ENCODE peak calls at places on chromosomes 5 and 9, in eight cellular contexts. One of them, this sample, is unnamed.
A peak's percentile ranks its signal among the peaks of the same experiment; 100 is the strongest.

GRCh38 chr9:121246821-121247511 is 21.0 kb upstream of the GSN start:
- DNase-seq in smooth muscle cell of the brain vasculature: peak; percentile 77
- DNase-seq in stimulated activated CD8-positive, alpha-beta memory T cell treated with anti-CD3 and anti-CD28 coated beads, Interleukin-2, amount 100 ng/mL, for 48 hours: no peak
- DNase-seq in GM10248: no peak
- DNase-seq in WTC11: no peak
- DNase-seq in EL: peak; percentile 89
- DNase-seq in GM23248: peak; percentile 95
- DNase-seq in osteocyte: no peak
- DNase-seq in this sample: no peak

GRCh38 chr9:18636781-18637180 is 162.8 kb downstream of the ADAMTSL1 start:
- DNase-seq in smooth muscle cell of the brain vasculature: no peak
- DNase-seq in EL: no peak
- DNase-seq in stimulated activated CD8-positive, alpha-beta memory T cell treated with anti-CD3 and anti-CD28 coated beads, Interleukin-2, amount 100 ng/mL, for 48 hours: no peak
- DNase-seq in GM23248: no peak
- DNase-seq in GM10248: no peak
- DNase-seq in WTC11: no peak
- DNase-seq in osteocyte: no peak
- DNase-seq in this sample: no peak

GRCh38 chr5:158753354-158753753 is 346.4 kb downstream of the EBF1 start:
- DNase-seq in GM10248: no peak
- DNase-seq in EL: no peak
- DNase-seq in WTC11: no peak
- DNase-seq in GM23248: no peak
- DNase-seq in smooth muscle cell of the brain vasculature: no peak
- DNase-seq in stimulated activated CD8-positive, alpha-beta memory T cell treated with anti-CD3 and anti-CD28 coated beads, Interleukin-2, amount 100 ng/mL, for 48 hours: no peak
- DNase-seq in osteocyte: no peak
- DNase-seq in this sample: no peak

GRCh38 chr9:122949696-122950095 is 8.9 kb downstream of the RABGAP1 start:
- DNase-seq in EL: no peak
- DNase-seq in stimulated activated CD8-positive, alpha-beta memory T cell treated with anti-CD3 and anti-CD28 coated beads, Interleukin-2, amount 100 ng/mL, for 48 hours: no peak
- DNase-seq in WTC11: no peak
- DNase-seq in smooth muscle cell of the brain vasculature: no peak
- DNase-seq in GM23248: no peak
- DNase-seq in GM10248: no peak
- DNase-seq in osteocyte: no peak
- DNase-seq in this sample: no peak

GRCh38 chr5:181028032-181028819 is 11.8 kb upstream of the BTNL9 start:
- DNase-seq in EL: no peak
- DNase-seq in stimulated activated CD8-positive, alpha-beta memory T cell treated with anti-CD3 and anti-CD28 coated beads, Interleukin-2, amount 100 ng/mL, for 48 hours: no peak
- DNase-seq in GM23248: no peak
- DNase-seq in osteocyte: peak; percentile 65
- DNase-seq in WTC11: peak; percentile 74
- DNase-seq in smooth muscle cell of the brain vasculature: no peak
- DNase-seq in GM10248: no peak
- DNase-seq in this sample: no peak

GRCh38 chr5:142720561-142721275 is 34.8 kb upstream of the FGF1 start:
- DNase-seq in GM10248: no peak
- DNase-seq in WTC11: no peak
- DNase-seq in osteocyte: no peak
- DNase-seq in stimulated activated CD8-positive, alpha-beta memory T cell treated with anti-CD3 and anti-CD28 coated beads, Interleukin-2, amount 100 ng/mL, for 48 hours: no peak
- DNase-seq in EL: no peak
- DNase-seq in smooth muscle cell of the brain vasculature: no peak
- DNase-seq in GM23248: no peak
- DNase-seq in this sample: peak; percentile 100

GRCh38 chr9:33273972-33274328 is 9.1 kb downstream of the CHMP5 start:
- DNase-seq in stimulated activated CD8-positive, alpha-beta memory T cell treated with anti-CD3 and anti-CD28 coated beads, Interleukin-2, amount 100 ng/mL, for 48 hours: no peak
- DNase-seq in GM10248: no peak
- DNase-seq in smooth muscle cell of the brain vasculature: no peak
- DNase-seq in WTC11: no peak
- DNase-seq in osteocyte: peak; percentile 23
- DNase-seq in EL: peak; percentile 16
- DNase-seq in GM23248: peak; percentile 23
- DNase-seq in this sample: no peak

GRCh38 chr9:34550681-34551270 is 28.0 kb upstream of the ENHO start:
- DNase-seq in smooth muscle cell of the brain vasculature: no peak
- DNase-seq in EL: no peak
- DNase-seq in GM10248: no peak
- DNase-seq in GM23248: no peak
- DNase-seq in WTC11: no peak
- DNase-seq in stimulated activated CD8-positive, alpha-beta memory T cell treated with anti-CD3 and anti-CD28 coated beads, Interleukin-2, amount 100 ng/mL, for 48 hours: no peak
- DNase-seq in osteocyte: no peak
- DNase-seq in this sample: no peak

GRCh38 chr9:113673726-113674125 is 202.4 kb upstream of the ZNF618 start:
- DNase-seq in EL: no peak
- DNase-seq in GM23248: peak; percentile 48
- DNase-seq in osteocyte: no peak
- DNase-seq in WTC11: no peak
- DNase-seq in smooth muscle cell of the brain vasculature: no peak
- DNase-seq in GM10248: no peak
- DNase-seq in stimulated activated CD8-positive, alpha-beta memory T cell treated with anti-CD3 and anti-CD28 coated beads, Interleukin-2, amount 100 ng/mL, for 48 hours: no peak
- DNase-seq in this sample: peak; percentile 91

GRCh38 chr5:96729156-96729555 is 67.0 kb downstream of the CAST start:
- DNase-seq in WTC11: no peak
- DNase-seq in EL: no peak
- DNase-seq in stimulated activated CD8-positive, alpha-beta memory T cell treated with anti-CD3 and anti-CD28 coated beads, Interleukin-2, amount 100 ng/mL, for 48 hours: no peak
- DNase-seq in GM23248: peak; percentile 37
- DNase-seq in smooth muscle cell of the brain vasculature: no peak
- DNase-seq in GM10248: no peak
- DNase-seq in osteocyte: no peak
- DNase-seq in this sample: no peak

GRCh38 chr9:69719368-69719767 is 40.4 kb downstream of the PTAR1 start:
- DNase-seq in WTC11: no peak
- DNase-seq in stimulated activated CD8-positive, alpha-beta memory T cell treated with anti-CD3 and anti-CD28 coated beads, Interleukin-2, amount 100 ng/mL, for 48 hours: no peak
- DNase-seq in GM10248: no peak
- DNase-seq in osteocyte: no peak
- DNase-seq in EL: no peak
- DNase-seq in smooth muscle cell of the brain vasculature: no peak
- DNase-seq in GM23248: no peak
- DNase-seq in this sample: no peak

GRCh38 chr5:485943-486491 is 38.2 kb downstream of the SLC9A3 start:
- DNase-seq in stimulated activated CD8-positive, alpha-beta memory T cell treated with anti-CD3 and anti-CD28 coated beads, Interleukin-2, amount 100 ng/mL, for 48 hours: no peak
- DNase-seq in smooth muscle cell of the brain vasculature: no peak
- DNase-seq in EL: no peak
- DNase-seq in GM23248: peak; percentile 28
- DNase-seq in WTC11: no peak
- DNase-seq in osteocyte: no peak
- DNase-seq in GM10248: no peak
- DNase-seq in this sample: no peak

GRCh38 chr9:20271107-20271506 is 351.2 kb downstream of the MLLT3 start:
- DNase-seq in stimulated activated CD8-positive, alpha-beta memory T cell treated with anti-CD3 and anti-CD28 coated beads, Interleukin-2, amount 100 ng/mL, for 48 hours: no peak
- DNase-seq in WTC11: no peak
- DNase-seq in EL: peak; percentile 4
- DNase-seq in smooth muscle cell of the brain vasculature: no peak
- DNase-seq in osteocyte: no peak
- DNase-seq in GM10248: no peak
- DNase-seq in GM23248: peak; percentile 4
- DNase-seq in this sample: no peak

GRCh38 chr9:4137234-4137633 is 162.6 kb downstream of the GLIS3 start:
- DNase-seq in osteocyte: no peak
- DNase-seq in GM23248: peak; percentile 90
- DNase-seq in EL: peak; percentile 99
- DNase-seq in stimulated activated CD8-positive, alpha-beta memory T cell treated with anti-CD3 and anti-CD28 coated beads, Interleukin-2, amount 100 ng/mL, for 48 hours: no peak
- DNase-seq in GM10248: no peak
- DNase-seq in smooth muscle cell of the brain vasculature: peak; percentile 39
- DNase-seq in WTC11: no peak
- DNase-seq in this sample: peak; percentile 96

GRCh38 chr5:1133108-1133507 is 21.2 kb upstream of the SLC12A7 start:
- DNase-seq in EL: no peak
- DNase-seq in stimulated activated CD8-positive, alpha-beta memory T cell treated with anti-CD3 and anti-CD28 coated beads, Interleukin-2, amount 100 ng/mL, for 48 hours: no peak
- DNase-seq in GM23248: no peak
- DNase-seq in GM10248: no peak
- DNase-seq in smooth muscle cell of the brain vasculature: no peak
- DNase-seq in osteocyte: no peak
- DNase-seq in WTC11: no peak
- DNase-seq in this sample: no peak

GRCh38 chr9:89536145-89536574 is 38.2 kb upstream of the SEMA4D start:
- DNase-seq in osteocyte: no peak
- DNase-seq in smooth muscle cell of the brain vasculature: no peak
- DNase-seq in GM23248: no peak
- DNase-seq in EL: no peak
- DNase-seq in GM10248: peak; percentile 53
- DNase-seq in WTC11: no peak
- DNase-seq in stimulated activated CD8-positive, alpha-beta memory T cell treated with anti-CD3 and anti-CD28 coated beads, Interleukin-2, amount 100 ng/mL, for 48 hours: no peak
- DNase-seq in this sample: no peak

GRCh38 chr9:86767373-86767772 is 179.9 kb downstream of the GAS1 start:
- DNase-seq in stimulated activated CD8-positive, alpha-beta memory T cell treated with anti-CD3 and anti-CD28 coated beads, Interleukin-2, amount 100 ng/mL, for 48 hours: no peak
- DNase-seq in WTC11: no peak
- DNase-seq in GM10248: no peak
- DNase-seq in osteocyte: no peak
- DNase-seq in EL: no peak
- DNase-seq in GM23248: no peak
- DNase-seq in smooth muscle cell of the brain vasculature: no peak
- DNase-seq in this sample: no peak

GRCh38 chr5:151107738-151108520 is 27.1 kb upstream of the TNIP1 start:
- DNase-seq in WTC11: no peak
- DNase-seq in stimulated activated CD8-positive, alpha-beta memory T cell treated with anti-CD3 and anti-CD28 coated beads, Interleukin-2, amount 100 ng/mL, for 48 hours: no peak
- DNase-seq in smooth muscle cell of the brain vasculature: no peak
- DNase-seq in GM10248: no peak
- DNase-seq in EL: peak; percentile 22
- DNase-seq in GM23248: peak; percentile 71
- DNase-seq in osteocyte: no peak
- DNase-seq in this sample: no peak

GRCh38 chr9:113222482-113222841 is 1.1 kb downstream of the SLC31A1 start:
- DNase-seq in smooth muscle cell of the brain vasculature: no peak
- DNase-seq in GM23248: peak; percentile 74
- DNase-seq in osteocyte: no peak
- DNase-seq in GM10248: no peak
- DNase-seq in WTC11: no peak
- DNase-seq in EL: peak; percentile 25
- DNase-seq in stimulated activated CD8-positive, alpha-beta memory T cell treated with anti-CD3 and anti-CD28 coated beads, Interleukin-2, amount 100 ng/mL, for 48 hours: no peak
- DNase-seq in this sample: no peak

GRCh38 chr9:131738293-131738692 is 1.6 kb downstream of the RAPGEF1 start:
- DNase-seq in osteocyte: no peak
- DNase-seq in WTC11: no peak
- DNase-seq in smooth muscle cell of the brain vasculature: no peak
- DNase-seq in GM10248: no peak
- DNase-seq in EL: no peak
- DNase-seq in GM23248: no peak
- DNase-seq in stimulated activated CD8-positive, alpha-beta memory T cell treated with anti-CD3 and anti-CD28 coated beads, Interleukin-2, amount 100 ng/mL, for 48 hours: no peak
- DNase-seq in this sample: no peak

GRCh38 chr9:4306066-4306787 is 6.4 kb upstream of the GLIS3 start:
- DNase-seq in WTC11: no peak
- DNase-seq in osteocyte: no peak
- DNase-seq in GM23248: peak; percentile 90
- DNase-seq in GM10248: no peak
- DNase-seq in stimulated activated CD8-positive, alpha-beta memory T cell treated with anti-CD3 and anti-CD28 coated beads, Interleukin-2, amount 100 ng/mL, for 48 hours: no peak
- DNase-seq in EL: no peak
- DNase-seq in smooth muscle cell of the brain vasculature: no peak
- DNase-seq in this sample: no peak

GRCh38 chr5:54959673-54960418 is 25.5 kb downstream of the ESM1 start:
- DNase-seq in EL: peak; percentile 18
- DNase-seq in WTC11: peak; percentile 71
- DNase-seq in stimulated activated CD8-positive, alpha-beta memory T cell treated with anti-CD3 and anti-CD28 coated beads, Interleukin-2, amount 100 ng/mL, for 48 hours: peak; percentile 32
- DNase-seq in GM10248: no peak
- DNase-seq in smooth muscle cell of the brain vasculature: no peak
- DNase-seq in GM23248: peak; percentile 22
- DNase-seq in osteocyte: no peak
- DNase-seq in this sample: no peak

GRCh38 chr5:66666778-66667177 is 70.6 kb downstream of the MAST4 start:
- DNase-seq in WTC11: no peak
- DNase-seq in smooth muscle cell of the brain vasculature: no peak
- DNase-seq in GM10248: no peak
- DNase-seq in osteocyte: no peak
- DNase-seq in stimulated activated CD8-positive, alpha-beta memory T cell treated with anti-CD3 and anti-CD28 coated beads, Interleukin-2, amount 100 ng/mL, for 48 hours: no peak
- DNase-seq in GM23248: no peak
- DNase-seq in EL: no peak
- DNase-seq in this sample: no peak

GRCh38 chr5:131204964-131205363 is 34.2 kb downstream of the LYRM7 start:
- DNase-seq in GM10248: no peak
- DNase-seq in WTC11: no peak
- DNase-seq in GM23248: no peak
- DNase-seq in EL: no peak
- DNase-seq in smooth muscle cell of the brain vasculature: no peak
- DNase-seq in stimulated activated CD8-positive, alpha-beta memory T cell treated with anti-CD3 and anti-CD28 coated beads, Interleukin-2, amount 100 ng/mL, for 48 hours: no peak
- DNase-seq in osteocyte: no peak
- DNase-seq in this sample: no peak

GRCh38 chr5:19790811-19791466 is 197.1 kb downstream of the CDH18 start:
- DNase-seq in EL: no peak
- DNase-seq in GM23248: no peak
- DNase-seq in GM10248: no peak
- DNase-seq in WTC11: no peak
- DNase-seq in stimulated activated CD8-positive, alpha-beta memory T cell treated with anti-CD3 and anti-CD28 coated beads, Interleukin-2, amount 100 ng/mL, for 48 hours: no peak
- DNase-seq in osteocyte: no peak
- DNase-seq in smooth muscle cell of the brain vasculature: no peak
- DNase-seq in this sample: peak; percentile 51

GRCh38 chr5:151023047-151023615 is 2.7 kb downstream of the GPX3 start:
- DNase-seq in GM10248: no peak
- DNase-seq in osteocyte: no peak
- DNase-seq in smooth muscle cell of the brain vasculature: no peak
- DNase-seq in GM23248: peak; percentile 26
- DNase-seq in WTC11: no peak
- DNase-seq in EL: no peak
- DNase-seq in stimulated activated CD8-positive, alpha-beta memory T cell treated with anti-CD3 and anti-CD28 coated beads, Interleukin-2, amount 100 ng/mL, for 48 hours: no peak
- DNase-seq in this sample: no peak

GRCh38 chr5:175306381-175306780 is 137.6 kb downstream of the DRD1 start:
- DNase-seq in stimulated activated CD8-positive, alpha-beta memory T cell treated with anti-CD3 and anti-CD28 coated beads, Interleukin-2, amount 100 ng/mL, for 48 hours: no peak
- DNase-seq in osteocyte: no peak
- DNase-seq in GM10248: no peak
- DNase-seq in EL: no peak
- DNase-seq in WTC11: no peak
- DNase-seq in smooth muscle cell of the brain vasculature: no peak
- DNase-seq in GM23248: no peak
- DNase-seq in this sample: no peak

GRCh38 chr9:91657501-91657900 is 233.9 kb upstream of the NFIL3 start:
- DNase-seq in osteocyte: no peak
- DNase-seq in EL: no peak
- DNase-seq in WTC11: no peak
- DNase-seq in stimulated activated CD8-positive, alpha-beta memory T cell treated with anti-CD3 and anti-CD28 coated beads, Interleukin-2, amount 100 ng/mL, for 48 hours: no peak
- DNase-seq in smooth muscle cell of the brain vasculature: no peak
- DNase-seq in GM23248: no peak
- DNase-seq in GM10248: no peak
- DNase-seq in this sample: no peak

GRCh38 chr9:19231126-19232035 is 888 bp downstream of the DENND4C start:
- DNase-seq in GM23248: peak; percentile 66
- DNase-seq in stimulated activated CD8-positive, alpha-beta memory T cell treated with anti-CD3 and anti-CD28 coated beads, Interleukin-2, amount 100 ng/mL, for 48 hours: no peak
- DNase-seq in EL: peak; percentile 36
- DNase-seq in osteocyte: no peak
- DNase-seq in smooth muscle cell of the brain vasculature: no peak
- DNase-seq in WTC11: peak; percentile 61
- DNase-seq in GM10248: peak; percentile 28
- DNase-seq in this sample: peak; percentile 35